ENCODE peak calls at places on chromosomes 3 and 15, in six cellular contexts. X is neuronal stem cell, U is GM23248, J is OCI-LY7, C is astrocyte, W is GM12878. Q is an unnamed sample.

GRCh38 chr3:65006300-65006739 is 318.5 kb upstream of the ADAMTS9 start:
- DNase-seq in X (no peak), U (peak), J (no peak), C (peak), W (no peak), Q (no peak)

GRCh38 chr3:172155880-172156279 is 116.5 kb downstream of the FNDC3B start:
- DNase-seq in X (no peak), U (peak), J (no peak), C (no peak), W (no peak), Q (no peak)

GRCh38 chr3:186633481-186633880 is 6.7 kb upstream of the FETUB start:
- DNase-seq in X (no peak), U (no peak), J (no peak), C (no peak), W (no peak), Q (no peak)

GRCh38 chr15:44728576-44729393 is 7.5 kb upstream of the TRIM69 start:
- DNase-seq in X (peak), U (peak), J (peak), C (peak), W (peak), Q (peak)

GRCh38 chr15:55168350-55168974 is 28.3 kb downstream of the RSL24D1 start:
- DNase-seq in X (peak), U (peak), J (peak), C (peak), W (peak), Q (peak)

GRCh38 chr3:155391104-155391503 is 97.6 kb upstream of the STRIT1 start:
- DNase-seq in X (no peak), U (peak), J (no peak), C (peak), W (no peak), Q (no peak)

GRCh38 chr3:137642831-137643230 is 121.3 kb upstream of the SOX14 start:
- DNase-seq in X (no peak), U (peak), J (no peak), C (no peak), W (no peak), Q (no peak)

GRCh38 chr3:34780973-34781372 is 858.4 kb upstream of the ARPP21 start:
- DNase-seq in X (no peak), U (no peak), J (no peak), C (peak), W (no peak), Q (no peak)

GRCh38 chr15:77836901-77837648 is 204.4 kb upstream of the LINGO1 start:
- DNase-seq in X (no peak), U (no peak), J (no peak), C (no peak), W (no peak), Q (no peak)

GRCh38 chr3:23938657-23939056 is 6.4 kb upstream of the NR1D2 start:
- DNase-seq in X (no peak), U (no peak), J (no peak), C (no peak), W (no peak), Q (no peak)

GRCh38 chr3:141065841-141066592 is 14.9 kb downstream of the SPSB4 start:
- DNase-seq in X (no peak), U (no peak), J (no peak), C (no peak), W (no peak), Q (no peak)

GRCh38 chr15:67101981-67102929 is 36.9 kb downstream of the SMAD3 start:
- DNase-seq in X (no peak), U (peak), J (no peak), C (peak), W (peak), Q (no peak)

GRCh38 chr3:75631541-75631940 is 32.6 kb upstream of the FRG2C start:
- DNase-seq in X (no peak), U (no peak), J (no peak), C (no peak), W (no peak), Q (no peak)

GRCh38 chr3:124158174-124158812 is 166.4 kb upstream of the ROPN1 start:
- DNase-seq in X (no peak), U (no peak), J (no peak), C (no peak), W (no peak), Q (no peak)

GRCh38 chr3:195909645-195910498 is 1.5 kb upstream of the TNK2 start:
- DNase-seq in X (peak), U (peak), J (peak), C (peak), W (no peak), Q (peak)

GRCh38 chr3:160373655-160374054 is 25.4 kb downstream of the IFT80 start:
- DNase-seq in X (no peak), U (no peak), J (no peak), C (no peak), W (no peak), Q (no peak)

GRCh38 chr15:60379466-60380274 is 18.1 kb downstream of the ANXA2 start:
- DNase-seq in X (no peak), U (peak), J (no peak), C (peak), W (no peak), Q (no peak)

GRCh38 chr3:176106380-176106779 is 1090.9 kb downstream of the TBL1XR1 start:
- DNase-seq in X (no peak), U (peak), J (no peak), C (no peak), W (no peak), Q (no peak)

GRCh38 chr15:60077581-60078359 is 73.7 kb downstream of the FOXB1 start:
- DNase-seq in X (no peak), U (no peak), J (no peak), C (no peak), W (no peak), Q (peak)

GRCh38 chr15:100276519-100276918 is 65.3 kb downstream of the ADAMTS17 start:
- DNase-seq in X (no peak), U (no peak), J (no peak), C (no peak), W (no peak), Q (no peak)

GRCh38 chr15:67228286-67228685 is 26.2 kb downstream of the AAGAB start:
- DNase-seq in X (no peak), U (no peak), J (no peak), C (no peak), W (no peak), Q (no peak)

GRCh38 chr15:96298217-96298616 is 32.3 kb upstream of the NR2F2 start:
- DNase-seq in X (no peak), U (no peak), J (no peak), C (no peak), W (no peak), Q (no peak)
- H2AFZ ChIP-seq in X (no peak), U (no peak), J (no peak), C (no peak), W (no peak), Q (no peak)

DNA sequence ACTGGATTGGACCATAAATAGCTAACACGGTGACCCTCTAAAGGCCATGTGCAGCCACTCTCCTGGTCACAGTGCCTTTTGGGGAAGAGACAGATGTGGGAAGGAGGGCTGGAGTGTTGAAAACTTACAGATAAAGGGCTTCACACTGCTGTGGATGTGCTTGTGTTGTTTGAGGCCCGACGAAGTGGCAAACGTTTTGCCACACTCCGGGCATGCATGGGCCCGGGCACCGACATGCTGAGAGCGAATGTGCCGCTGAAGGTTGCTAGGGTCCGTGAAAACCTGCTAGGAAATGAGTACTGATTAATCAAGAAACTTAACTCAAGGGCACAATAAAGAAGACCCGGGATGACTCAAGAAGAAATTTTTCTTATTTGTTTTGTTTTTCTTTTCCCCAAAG is 542.6 kb downstream of the MECOM start:
- DNase-seq in X (no peak), U (no peak), J (no peak), C (no peak), W (no peak), Q (no peak)
- H2AFZ ChIP-seq in X (no peak), U (no peak), J (no peak), C (no peak), W (no peak), Q (no peak)

GRCh38 chr3:46539443-46540005 is 26.6 kb downstream of the LRRC2 start:
- DNase-seq in X (no peak), U (no peak), J (peak), C (no peak), W (no peak), Q (peak)
- H2AFZ ChIP-seq in X (no peak), U (peak), J (peak), C (no peak), W (no peak), Q (peak)

GRCh38 chr3:81463761-81464160 is 297.7 kb downstream of the GBE1 start:
- DNase-seq in X (no peak), U (peak), J (no peak), C (no peak), W (no peak), Q (no peak)

GRCh38 chr3:81468385-81468784 is 293.1 kb downstream of the GBE1 start:
- DNase-seq in X (no peak), U (no peak), J (no peak), C (no peak), W (no peak), Q (no peak)

GRCh38 chr3:81462921-81463320 is 298.5 kb downstream of the GBE1 start:
- DNase-seq in X (no peak), U (no peak), J (no peak), C (peak), W (no peak), Q (no peak)

GRCh38 chr3:81465510-81465909 is 295.9 kb downstream of the GBE1 start:
- DNase-seq in X (no peak), U (no peak), J (no peak), C (peak), W (no peak), Q (no peak)

GRCh38 chr3:81466161-81466560 is 295.3 kb downstream of the GBE1 start:
- DNase-seq in X (no peak), U (no peak), J (no peak), C (no peak), W (no peak), Q (no peak)
- H2AFZ ChIP-seq in X (no peak), U (no peak), J (no peak), C (no peak), W (no peak), Q (no peak)

GRCh38 chr3:197352382-197352781 is 54.0 kb upstream of the DLG1 start:
- DNase-seq in X (no peak), U (peak), J (no peak), C (peak), W (no peak), Q (no peak)
- H2AFZ ChIP-seq in X (peak), U (no peak), J (no peak), C (no peak), W (no peak), Q (no peak)

GRCh38 chr15:51380999-51381806 is 39.7 kb downstream of the GLDN start:
- DNase-seq in X (peak), U (peak), J (peak), C (peak), W (peak), Q (peak)
- H2AFZ ChIP-seq in X (no peak), U (peak), J (no peak), C (no peak), W (no peak), Q (no peak)

GRCh38 chr3:157574580-157574979 is 71.4 kb upstream of the VEPH1 start:
- DNase-seq in X (no peak), U (no peak), J (no peak), C (no peak), W (no peak), Q (no peak)

GRCh38 chr3:157572559-157573270 is 69.5 kb upstream of the VEPH1 start:
- DNase-seq in X (peak), U (peak), J (peak), C (peak), W (no peak), Q (peak)

GRCh38 chr3:157573780-157574378 is 70.7 kb upstream of the VEPH1 start:
- DNase-seq in X (no peak), U (peak), J (no peak), C (peak), W (no peak), Q (no peak)

DNA sequence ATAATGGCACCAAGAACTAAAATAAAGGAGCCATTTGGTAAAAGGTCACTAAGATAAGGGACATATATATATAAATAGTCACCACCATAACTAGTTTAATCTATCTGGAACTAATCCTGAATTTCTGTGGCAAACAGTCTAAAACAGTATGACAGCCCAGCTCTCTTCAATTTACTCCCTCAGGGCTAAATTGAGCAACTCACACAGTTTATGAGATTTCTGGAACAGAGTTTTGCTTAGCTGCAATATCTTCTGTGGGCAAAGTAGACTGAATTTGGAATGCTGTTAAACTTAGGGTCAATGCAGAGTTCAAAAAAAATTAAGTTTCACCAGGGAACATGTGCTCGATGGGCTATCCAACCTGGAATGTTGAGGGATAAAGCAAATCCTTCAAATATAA is 70.1 kb upstream of the VEPH1 start:
- DNase-seq in X (no peak), U (peak), J (no peak), C (peak), W (no peak), Q (no peak)
- H2AFZ ChIP-seq in X (no peak), U (no peak), J (no peak), C (no peak), W (no peak), Q (no peak)

Q was measured in DND-41.